ENCODE peak calls at places on chromosomes 13 and 19, in six cellular contexts. X is WTC11, L is Caco-2, A is suprapubic skin, C is endodermal cell, P is bronchial epithelial cell. Q is an unnamed sample.

GRCh38 chr13:29958476-29958875 is 108.1 kb upstream of the UBL3 start:
- DNase-seq in X (no peak), L (no peak), A (no peak), C (no peak), P (no peak), Q (no peak)

GRCh38 chr13:93270769-93271753 is 44.5 kb downstream of the GPC6 start:
- DNase-seq in X (no peak), L (no peak), A (no peak), C (no peak), P (no peak), Q (no peak)

GRCh38 chr13:31036717-31037116 is 104.3 kb downstream of the TEX26 start:
- DNase-seq in X (no peak), L (no peak), A (no peak), C (no peak), P (no peak), Q (no peak)

GRCh38 chr13:110610955-110611595 is 4.3 kb upstream of the NAXD start:
- DNase-seq in X (no peak), L (no peak), A (no peak), C (peak), P (no peak), Q (no peak)

GRCh38 chr13:28046981-28047380 is 53.4 kb downstream of the FLT3 start:
- DNase-seq in X (no peak), L (no peak), A (no peak), C (no peak), P (no peak), Q (peak)

GRCh38 chr19:27635401-27635800 is 1577.5 kb downstream of the UQCRFS1 start:
- DNase-seq in X (no peak), L (no peak), A (no peak), C (no peak), P (no peak), Q (no peak)

GRCh38 chr19:35142531-35143230 is 374 bp upstream of the FXYD7 start:
- DNase-seq in X (peak), L (peak), A (no peak), C (peak), P (no peak), Q (no peak)

GRCh38 chr13:75581874-75582640 is 32.5 kb downstream of the UCHL3 start:
- DNase-seq in X (no peak), L (no peak), A (no peak), C (no peak), P (no peak), Q (no peak)

GRCh38 chr13:45105895-45106294 is 14.4 kb upstream of the GTF2F2 start:
- DNase-seq in X (no peak), L (no peak), A (no peak), C (no peak), P (peak), Q (no peak)

GRCh38 chr19:54433697-54434096 is 15.3 kb upstream of the LENG8 start:
- DNase-seq in X (no peak), L (no peak), A (no peak), C (no peak), P (no peak), Q (no peak)

GRCh38 chr19:40376286-40376862 is 13.6 kb downstream of the HIPK4 start:
- DNase-seq in X (no peak), L (no peak), A (no peak), C (no peak), P (no peak), Q (no peak)

GRCh38 chr19:10817291-10818038 is 18.5 kb downstream of the TMED1 start:
- DNase-seq in X (no peak), L (no peak), A (peak), C (peak), P (no peak), Q (peak)

GRCh38 chr13:67123165-67123564 is 107.0 kb downstream of the PCDH9 start:
- DNase-seq in X (no peak), L (no peak), A (no peak), C (no peak), P (peak), Q (no peak)

GRCh38 chr19:46100344-46100743 is 24.1 kb downstream of the IGFL3 start:
- DNase-seq in X (no peak), L (no peak), A (no peak), C (no peak), P (no peak), Q (no peak)

GRCh38 chr19:17420267-17420924 is 549 bp downstream of the MVB12A start:
- DNase-seq in X (peak), L (no peak), A (peak), C (peak), P (no peak), Q (no peak)
- TF ChIP-seq CTCF in X (no peak), L (no peak), A (no peak), C (peak), P (no peak), Q (peak)

DNA sequence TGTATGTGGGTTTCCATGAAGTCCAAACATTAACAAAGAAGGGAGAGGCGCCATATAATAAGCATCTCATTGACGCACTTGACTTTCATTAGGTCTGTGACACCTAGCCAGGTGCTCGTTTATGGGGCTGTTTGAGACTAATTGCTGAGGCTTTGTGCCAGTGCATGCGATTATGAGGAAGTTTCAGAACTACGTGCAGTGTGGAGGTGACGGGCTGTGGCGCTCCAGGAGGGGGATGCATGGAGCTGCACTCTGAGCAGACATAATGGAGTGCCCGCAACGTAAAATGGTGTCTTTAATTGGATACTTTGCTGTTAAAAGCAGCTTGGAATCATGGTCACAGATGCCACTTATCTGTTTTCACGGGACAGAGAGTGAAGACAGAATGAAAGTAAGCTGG is 223.2 kb downstream of the FGF9 start:
- DNase-seq in X (no peak), L (no peak), A (no peak), C (no peak), P (no peak), Q (no peak)
- TF ChIP-seq CTCF in X (no peak), L (no peak), A (no peak), C (no peak), P (no peak), Q (no peak)

GRCh38 chr13:100646030-100646673 is 28.4 kb downstream of the TMTC4 start:
- DNase-seq in X (peak), L (no peak), A (no peak), C (peak), P (peak), Q (no peak)

GRCh38 chr13:100648354-100648753 is 26.2 kb downstream of the TMTC4 start:
- DNase-seq in X (no peak), L (no peak), A (no peak), C (no peak), P (no peak), Q (no peak)

GRCh38 chr13:100652510-100652909 is 22.1 kb downstream of the TMTC4 start:
- DNase-seq in X (no peak), L (no peak), A (no peak), C (peak), P (no peak), Q (no peak)

GRCh38 chr13:100646871-100647270 is 27.7 kb downstream of the TMTC4 start:
- DNase-seq in X (no peak), L (no peak), A (no peak), C (no peak), P (no peak), Q (no peak)

GRCh38 chr13:100650321-100650720 is 24.3 kb downstream of the TMTC4 start:
- DNase-seq in X (no peak), L (no peak), A (no peak), C (peak), P (no peak), Q (no peak)
- TF ChIP-seq CTCF in X (no peak), L (no peak), A (no peak), C (no peak), P (no peak), Q (no peak)

GRCh38 chr13:90355162-90355751 is 992.2 kb upstream of the MIR17HG start:
- DNase-seq in X (no peak), L (no peak), A (no peak), C (no peak), P (no peak), Q (no peak)

GRCh38 chr13:90365130-90365529 is 982.4 kb upstream of the MIR17HG start:
- DNase-seq in X (no peak), L (no peak), A (no peak), C (no peak), P (no peak), Q (no peak)

GRCh38 chr13:90362718-90363117 is 984.8 kb upstream of the MIR17HG start:
- DNase-seq in X (no peak), L (no peak), A (no peak), C (no peak), P (no peak), Q (no peak)

DNA sequence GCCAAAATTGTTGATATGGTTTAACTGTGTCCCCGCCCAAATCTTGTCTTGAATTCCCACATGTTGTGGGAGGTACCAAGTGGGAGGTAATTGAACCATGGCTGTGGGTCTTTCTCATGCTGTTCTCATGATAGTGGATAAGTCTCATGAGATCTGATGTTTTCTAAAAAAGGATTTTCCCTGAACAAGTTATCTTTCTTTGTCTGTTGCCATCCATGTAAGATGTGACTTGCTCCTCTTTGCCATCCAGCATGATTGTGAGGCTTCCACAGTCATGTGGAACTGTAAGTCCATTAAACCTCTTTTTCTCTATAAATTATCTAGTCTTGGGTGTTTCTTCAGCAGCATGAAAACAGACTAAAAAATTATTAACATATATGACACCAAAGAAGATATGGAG is 986.7 kb upstream of the MIR17HG start:
- DNase-seq in X (no peak), L (no peak), A (no peak), C (no peak), P (no peak), Q (no peak)
- TF ChIP-seq CTCF in X (no peak), L (no peak), A (no peak), C (no peak), P (no peak), Q (no peak)

DNA sequence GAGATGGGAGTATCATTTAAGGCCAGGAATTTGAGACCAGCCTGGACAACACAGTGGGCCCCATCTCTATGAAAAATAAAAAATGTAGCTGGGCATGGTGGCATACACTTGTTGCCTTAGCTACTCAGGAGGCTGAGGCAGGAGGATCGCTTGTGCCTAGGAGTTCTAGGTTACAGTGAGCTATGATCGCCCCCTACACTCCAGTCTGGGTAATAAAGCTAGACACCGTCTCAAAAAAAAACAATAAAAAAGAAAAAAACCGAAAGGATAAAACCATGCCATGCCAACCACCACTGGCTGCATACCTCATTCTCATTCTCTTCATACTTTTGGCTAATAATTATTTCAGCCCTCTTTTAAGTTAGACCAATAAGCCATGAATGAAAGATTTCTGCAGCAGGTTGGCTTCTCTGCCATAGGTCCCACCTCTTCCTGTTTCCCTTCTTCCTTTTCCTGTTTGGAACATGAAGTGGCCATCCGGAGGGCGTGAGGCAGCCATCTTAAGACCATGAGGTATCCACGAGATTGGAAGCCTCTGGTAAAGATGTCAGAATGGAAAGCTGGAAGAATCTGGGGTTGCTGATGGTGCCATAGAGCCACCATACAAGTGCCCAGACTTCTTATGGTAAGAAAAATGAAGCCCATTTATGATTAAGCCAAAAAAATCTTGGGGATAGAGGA is 171.3 kb downstream of the CACNA1A start:
- DNase-seq in X (no peak), L (no peak), A (no peak), C (no peak), P (no peak), Q (peak)
- TF ChIP-seq CTCF in X (no peak), L (no peak), A (no peak), C (peak), P (no peak), Q (peak)

DNA sequence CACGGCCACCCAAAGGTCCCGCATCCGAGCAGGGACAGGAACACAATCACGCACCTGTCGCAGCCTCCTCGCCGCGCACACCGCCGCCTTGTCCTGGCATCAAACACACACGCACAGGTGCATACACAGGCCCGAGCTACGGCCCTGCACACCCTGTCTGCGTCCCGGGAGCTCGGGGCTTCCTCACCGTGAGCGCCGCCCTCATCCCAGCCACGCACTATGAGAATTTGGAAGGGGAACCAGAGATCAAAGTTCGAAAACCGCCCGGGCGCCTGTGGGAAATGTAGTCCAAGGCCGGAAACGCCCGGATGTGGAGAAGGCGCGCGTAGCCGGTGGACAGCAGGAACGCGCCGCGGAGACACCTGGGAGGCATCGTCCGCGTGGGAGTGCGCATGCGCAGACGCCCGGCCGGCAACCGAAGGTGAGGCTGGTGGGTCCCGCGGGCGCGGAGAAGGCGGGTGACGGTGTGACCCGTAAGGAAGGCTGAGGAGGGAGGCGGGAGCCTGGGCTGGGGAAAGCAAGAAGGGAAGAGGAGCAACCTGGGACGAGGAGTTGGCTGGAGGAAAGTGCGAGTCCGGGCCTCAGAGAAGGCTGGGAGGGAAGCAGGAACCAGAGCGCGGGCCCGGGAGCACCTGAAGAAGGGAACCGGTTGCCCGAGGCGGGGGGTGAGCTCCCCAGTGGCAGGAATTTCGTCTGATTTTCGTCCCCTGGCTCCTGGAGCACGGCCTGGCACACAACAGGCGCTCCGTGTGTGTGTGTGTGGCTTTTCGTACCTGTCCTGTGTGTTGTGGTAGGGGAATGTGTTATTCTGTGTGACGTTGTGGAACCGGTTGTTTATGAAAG is at the start of gene ZNF567:
- DNase-seq in X (peak), L (peak), A (peak), C (peak), P (peak), Q (peak)
- TF ChIP-seq CTCF in X (no peak), L (peak), A (no peak), C (peak), P (peak), Q (peak)